ENCODE peak calls at places on chromosomes 3 and 15, in ten cellular contexts. One of them, this sample, is unnamed.

GRCh38 chr3:196639517-196640500 is at the start of gene NRROS:
- DNase-seq in right lobe of liver: peak; percentile 81
- DNase-seq in NB4: peak; percentile 93
- DNase-seq in body of pancreas: peak; percentile 33
- DNase-seq in stomach: peak; percentile 65
- DNase-seq in IMR-90: peak; percentile 38
- DNase-seq in suprapubic skin: no peak
- DNase-seq in heart left ventricle: peak; percentile 72
- DNase-seq in breast epithelium: no peak
- DNase-seq in Peyer's patch: peak; percentile 64
- DNase-seq in this sample: peak; percentile 29

GRCh38 chr3:56704706-56705105 is 21.6 kb upstream of the TASOR start:
- DNase-seq in NB4: no peak
- DNase-seq in body of pancreas: no peak
- DNase-seq in IMR-90: no peak
- DNase-seq in stomach: no peak
- DNase-seq in breast epithelium: no peak
- DNase-seq in right lobe of liver: no peak
- DNase-seq in Peyer's patch: no peak
- DNase-seq in suprapubic skin: no peak
- DNase-seq in heart left ventricle: no peak
- DNase-seq in this sample: no peak

GRCh38 chr3:23648965-23649328 is 156.8 kb upstream of the UBE2E1 start:
- DNase-seq in breast epithelium: no peak
- DNase-seq in suprapubic skin: no peak
- DNase-seq in Peyer's patch: peak; percentile 69
- DNase-seq in IMR-90: peak; percentile 9
- DNase-seq in NB4: no peak
- DNase-seq in body of pancreas: peak; percentile 54
- DNase-seq in heart left ventricle: no peak
- DNase-seq in right lobe of liver: no peak
- DNase-seq in stomach: no peak
- DNase-seq in this sample: no peak

GRCh38 chr3:138468886-138469285 is 34.5 kb downstream of the ESYT3 start:
- DNase-seq in stomach: no peak
- DNase-seq in NB4: no peak
- DNase-seq in heart left ventricle: no peak
- DNase-seq in Peyer's patch: no peak
- DNase-seq in right lobe of liver: no peak
- DNase-seq in suprapubic skin: no peak
- DNase-seq in IMR-90: no peak
- DNase-seq in breast epithelium: no peak
- DNase-seq in body of pancreas: no peak
- DNase-seq in this sample: no peak

GRCh38 chr3:8210752-8211405 is 290.7 kb upstream of the LMCD1 start:
- DNase-seq in heart left ventricle: no peak
- DNase-seq in NB4: no peak
- DNase-seq in Peyer's patch: no peak
- DNase-seq in right lobe of liver: no peak
- DNase-seq in body of pancreas: no peak
- DNase-seq in stomach: no peak
- DNase-seq in breast epithelium: no peak
- DNase-seq in suprapubic skin: no peak
- DNase-seq in IMR-90: peak; percentile 2
- DNase-seq in this sample: no peak

GRCh38 chr3:19232566-19232965 is 84.3 kb downstream of the KCNH8 start:
- DNase-seq in breast epithelium: no peak
- DNase-seq in IMR-90: no peak
- DNase-seq in heart left ventricle: no peak
- DNase-seq in stomach: no peak
- DNase-seq in right lobe of liver: no peak
- DNase-seq in NB4: no peak
- DNase-seq in suprapubic skin: no peak
- DNase-seq in Peyer's patch: no peak
- DNase-seq in body of pancreas: no peak
- DNase-seq in this sample: no peak

GRCh38 chr3:133706033-133706432 is 40.2 kb upstream of the TF start:
- DNase-seq in NB4: no peak
- DNase-seq in breast epithelium: no peak
- DNase-seq in right lobe of liver: no peak
- DNase-seq in heart left ventricle: no peak
- DNase-seq in Peyer's patch: no peak
- DNase-seq in stomach: no peak
- DNase-seq in IMR-90: no peak
- DNase-seq in suprapubic skin: no peak
- DNase-seq in body of pancreas: no peak
- DNase-seq in this sample: no peak

GRCh38 chr3:120850326-120851295 is 57.4 kb upstream of the STXBP5L start:
- DNase-seq in breast epithelium: no peak
- DNase-seq in heart left ventricle: no peak
- DNase-seq in right lobe of liver: no peak
- DNase-seq in stomach: no peak
- DNase-seq in Peyer's patch: no peak
- DNase-seq in NB4: no peak
- DNase-seq in suprapubic skin: no peak
- DNase-seq in body of pancreas: no peak
- DNase-seq in IMR-90: no peak
- DNase-seq in this sample: no peak

GRCh38 chr15:74784854-74785715 is 3.2 kb downstream of the CSK start:
- DNase-seq in IMR-90: no peak
- DNase-seq in body of pancreas: no peak
- DNase-seq in suprapubic skin: no peak
- DNase-seq in stomach: no peak
- DNase-seq in Peyer's patch: no peak
- DNase-seq in right lobe of liver: no peak
- DNase-seq in heart left ventricle: no peak
- DNase-seq in breast epithelium: no peak
- DNase-seq in NB4: no peak
- DNase-seq in this sample: no peak

DNA sequence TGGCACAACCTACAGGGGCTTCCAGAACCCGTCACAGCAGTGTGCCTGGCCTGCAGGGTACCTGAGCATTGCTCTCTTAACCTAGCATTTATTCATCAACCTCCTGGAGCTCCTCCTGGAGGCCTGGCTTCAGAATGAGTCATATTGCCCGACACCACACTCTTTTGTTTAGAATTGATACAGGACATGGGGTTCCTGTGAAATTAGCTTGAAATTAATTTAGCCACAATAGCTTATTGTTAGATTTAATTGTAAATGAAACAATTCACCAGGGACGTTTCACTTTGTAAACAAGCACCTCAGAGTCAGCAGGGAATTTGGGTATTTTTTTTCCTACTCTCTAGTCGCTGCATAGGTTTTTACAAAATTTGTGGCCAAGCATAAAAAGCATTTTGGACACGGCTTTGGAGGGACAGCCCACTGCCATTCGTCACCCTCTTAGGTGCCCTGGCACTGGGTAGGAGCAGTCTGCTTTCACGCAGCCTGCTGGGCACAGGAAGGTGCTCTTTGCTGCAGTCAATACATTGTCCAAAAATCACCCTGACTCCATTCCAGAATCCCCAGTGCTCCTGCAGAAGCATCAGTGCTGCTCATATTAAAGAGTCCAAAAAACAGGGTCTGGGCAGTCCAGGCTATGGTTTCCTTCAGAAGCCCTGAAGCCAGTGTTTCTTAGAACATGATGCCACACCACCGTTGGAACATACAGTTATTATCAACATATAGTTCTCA is 60.8 kb upstream of the MEF2A start:
- DNase-seq in heart left ventricle: no peak
- DNase-seq in suprapubic skin: no peak
- DNase-seq in breast epithelium: no peak
- DNase-seq in stomach: no peak
- DNase-seq in NB4: peak; percentile 63
- DNase-seq in body of pancreas: no peak
- DNase-seq in IMR-90: peak; percentile 38
- DNase-seq in Peyer's patch: no peak
- DNase-seq in right lobe of liver: no peak
- DNase-seq in this sample: peak; percentile 0
- TF ChIP-seq POLR2A in heart left ventricle: no peak
- TF ChIP-seq POLR2A in suprapubic skin: no peak
- TF ChIP-seq POLR2A in breast epithelium: no peak
- TF ChIP-seq POLR2A in stomach: no peak
- TF ChIP-seq POLR2A in NB4: no peak
- TF ChIP-seq POLR2A in body of pancreas: no peak
- TF ChIP-seq POLR2A in IMR-90: no peak
- TF ChIP-seq POLR2A in Peyer's patch: no peak
- TF ChIP-seq POLR2A in right lobe of liver: no peak
- TF ChIP-seq POLR2A in this sample: no peak

GRCh38 chr15:69153067-69153466 is 7.4 kb upstream of the GLCE start:
- DNase-seq in heart left ventricle: no peak
- DNase-seq in Peyer's patch: no peak
- DNase-seq in IMR-90: no peak
- DNase-seq in breast epithelium: no peak
- DNase-seq in NB4: no peak
- DNase-seq in stomach: no peak
- DNase-seq in body of pancreas: no peak
- DNase-seq in right lobe of liver: no peak
- DNase-seq in suprapubic skin: no peak
- DNase-seq in this sample: no peak

GRCh38 chr15:69156726-69157381 is 3.6 kb upstream of the GLCE start:
- DNase-seq in stomach: no peak
- DNase-seq in suprapubic skin: no peak
- DNase-seq in breast epithelium: no peak
- DNase-seq in body of pancreas: no peak
- DNase-seq in right lobe of liver: no peak
- DNase-seq in NB4: no peak
- DNase-seq in heart left ventricle: no peak
- DNase-seq in IMR-90: no peak
- DNase-seq in Peyer's patch: no peak
- DNase-seq in this sample: no peak

GRCh38 chr15:69154026-69154425 is 6.4 kb upstream of the GLCE start:
- DNase-seq in heart left ventricle: no peak
- DNase-seq in NB4: no peak
- DNase-seq in body of pancreas: no peak
- DNase-seq in IMR-90: peak; percentile 42
- DNase-seq in suprapubic skin: no peak
- DNase-seq in Peyer's patch: no peak
- DNase-seq in stomach: no peak
- DNase-seq in breast epithelium: no peak
- DNase-seq in right lobe of liver: no peak
- DNase-seq in this sample: no peak

GRCh38 chr15:69158201-69158842 is 2.1 kb upstream of the GLCE start:
- DNase-seq in breast epithelium: no peak
- DNase-seq in Peyer's patch: no peak
- DNase-seq in body of pancreas: no peak
- DNase-seq in suprapubic skin: no peak
- DNase-seq in stomach: no peak
- DNase-seq in right lobe of liver: no peak
- DNase-seq in NB4: no peak
- DNase-seq in IMR-90: no peak
- DNase-seq in heart left ventricle: no peak
- DNase-seq in this sample: no peak

DNA sequence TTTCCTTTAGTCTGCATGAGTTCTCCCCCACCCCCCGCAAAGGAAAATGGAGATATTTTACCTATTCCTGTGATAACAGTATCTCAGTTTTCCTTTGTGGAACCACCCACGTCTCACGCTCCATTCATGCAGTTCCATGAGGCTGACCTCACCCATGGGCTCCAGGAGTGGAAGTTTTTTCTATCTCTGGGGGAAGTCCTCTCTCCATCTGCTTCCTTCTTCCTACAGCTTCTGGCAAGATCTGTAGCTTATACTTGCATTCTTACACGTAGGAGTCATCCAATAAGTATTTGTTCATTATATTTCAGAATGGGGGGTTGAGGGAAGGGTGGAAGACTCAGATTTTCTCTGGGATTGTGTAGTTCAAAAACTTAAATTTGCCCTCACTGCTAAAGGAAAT is 5.8 kb upstream of the GLCE start:
- DNase-seq in suprapubic skin: no peak
- DNase-seq in NB4: no peak
- DNase-seq in breast epithelium: no peak
- DNase-seq in right lobe of liver: no peak
- DNase-seq in Peyer's patch: no peak
- DNase-seq in stomach: no peak
- DNase-seq in IMR-90: peak; percentile 93
- DNase-seq in heart left ventricle: no peak
- DNase-seq in body of pancreas: no peak
- DNase-seq in this sample: no peak
- TF ChIP-seq POLR2A in suprapubic skin: no peak
- TF ChIP-seq POLR2A in NB4: no peak
- TF ChIP-seq POLR2A in breast epithelium: no peak
- TF ChIP-seq POLR2A in right lobe of liver: no peak
- TF ChIP-seq POLR2A in Peyer's patch: no peak
- TF ChIP-seq POLR2A in stomach: no peak
- TF ChIP-seq POLR2A in IMR-90: no peak
- TF ChIP-seq POLR2A in heart left ventricle: no peak
- TF ChIP-seq POLR2A in body of pancreas: no peak
- TF ChIP-seq POLR2A in this sample: no peak

GRCh38 chr15:43134157-43134637 is 811 bp downstream of the TMEM62 start:
- DNase-seq in suprapubic skin: no peak
- DNase-seq in IMR-90: no peak
- DNase-seq in right lobe of liver: no peak
- DNase-seq in breast epithelium: no peak
- DNase-seq in NB4: no peak
- DNase-seq in body of pancreas: no peak
- DNase-seq in heart left ventricle: no peak
- DNase-seq in Peyer's patch: no peak
- DNase-seq in stomach: no peak
- DNase-seq in this sample: no peak
- TF ChIP-seq POLR2A in suprapubic skin: no peak
- TF ChIP-seq POLR2A in IMR-90: no peak
- TF ChIP-seq POLR2A in right lobe of liver: no peak
- TF ChIP-seq POLR2A in breast epithelium: no peak
- TF ChIP-seq POLR2A in NB4: no peak
- TF ChIP-seq POLR2A in body of pancreas: no peak
- TF ChIP-seq POLR2A in heart left ventricle: no peak
- TF ChIP-seq POLR2A in Peyer's patch: no peak
- TF ChIP-seq POLR2A in stomach: no peak
- TF ChIP-seq POLR2A in this sample: no peak

DNA sequence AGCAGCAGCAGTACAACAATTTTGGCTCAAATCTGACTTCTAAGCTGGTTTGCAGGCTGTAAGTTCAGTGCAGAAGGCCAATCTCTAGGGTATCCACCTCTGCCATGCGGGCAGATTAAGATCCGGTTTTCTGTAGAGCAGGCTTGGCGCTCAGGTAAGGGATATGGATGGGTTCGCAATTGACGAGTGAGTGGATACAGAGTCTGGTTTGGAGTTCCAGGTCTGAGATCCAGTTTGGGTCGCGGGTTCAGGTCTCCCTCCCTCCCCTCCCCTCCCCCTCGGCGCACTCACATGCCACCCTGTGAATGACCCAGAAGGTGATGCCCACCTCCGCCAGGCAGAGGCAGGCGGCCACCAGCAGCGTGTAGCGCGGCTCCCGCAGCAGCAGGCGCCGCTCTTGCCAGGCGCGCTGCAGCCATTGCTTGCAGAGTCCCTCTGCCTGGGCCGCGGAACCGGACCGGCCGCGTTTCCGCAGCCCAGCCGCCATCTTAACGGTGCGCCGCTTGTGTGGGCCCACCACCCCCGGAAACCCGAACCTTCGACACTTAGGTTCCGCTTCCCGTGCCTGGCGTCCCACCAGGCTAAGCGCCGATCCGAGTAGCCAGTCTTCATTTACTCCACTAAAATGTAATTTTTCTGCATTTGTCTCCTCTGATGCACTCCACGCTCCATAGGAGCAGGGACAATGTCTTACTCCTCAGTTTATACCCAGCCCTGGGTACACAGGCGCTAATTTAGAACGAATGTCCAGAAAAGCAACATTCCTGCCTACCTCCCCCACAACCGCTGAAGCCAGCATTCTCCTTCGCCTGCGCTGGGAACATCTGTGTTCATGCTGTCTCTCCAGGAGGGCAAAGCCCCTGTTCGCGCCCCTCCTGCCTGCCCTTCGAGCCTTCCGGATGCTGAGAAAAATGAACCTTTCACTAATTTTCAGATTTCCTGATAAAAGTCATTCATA is at the start of gene ALG3:
- DNase-seq in breast epithelium: peak; percentile 85
- DNase-seq in stomach: peak; percentile 86
- DNase-seq in body of pancreas: peak; percentile 90
- DNase-seq in right lobe of liver: peak; percentile 85
- DNase-seq in suprapubic skin: peak; percentile 94
- DNase-seq in NB4: peak; percentile 92
- DNase-seq in Peyer's patch: peak; percentile 87
- DNase-seq in heart left ventricle: peak; percentile 86
- DNase-seq in IMR-90: peak; percentile 87
- DNase-seq in this sample: peak; percentile 73
- TF ChIP-seq POLR2A in breast epithelium: no peak
- TF ChIP-seq POLR2A in stomach: no peak
- TF ChIP-seq POLR2A in body of pancreas: peak; percentile 68
- TF ChIP-seq POLR2A in right lobe of liver: peak; percentile 85
- TF ChIP-seq POLR2A in suprapubic skin: no peak
- TF ChIP-seq POLR2A in NB4: peak; percentile 67
- TF ChIP-seq POLR2A in Peyer's patch: peak; percentile 32
- TF ChIP-seq POLR2A in heart left ventricle: peak; percentile 62
- TF ChIP-seq POLR2A in IMR-90: peak; percentile 77
- TF ChIP-seq POLR2A in this sample: peak; percentile 34